ENCODE peak calls at places on chromosomes 16 and 17, in eight cellular contexts. X is tibial nerve, E is heart left ventricle, Q is uterus, A is gastrocnemius medialis, M is stomach, P is Peyer's patch, S is A549. L is an unnamed sample.

GRCh38 chr16:50603206-50604064 is 55.2 kb downstream of the NKD1 start:
- DNase-seq in X (no peak), E (no peak), Q (peak; percentile 80), A (no peak), M (no peak), P (no peak), S (no peak), L (no peak)

GRCh38 chr16:87538160-87538559 is 45.3 kb upstream of the ZCCHC14 start:
- DNase-seq in X (no peak), E (no peak), Q (no peak), A (no peak), M (no peak), P (no peak), S (no peak), L (no peak)

GRCh38 chr17:80983545-80983944 is 8.1 kb upstream of the CHMP6 start:
- DNase-seq in X (no peak), E (no peak), Q (no peak), A (no peak), M (no peak), P (no peak), S (no peak), L (no peak)

GRCh38 chr17:67156269-67157199 is 88.5 kb downstream of the HELZ start:
- DNase-seq in X (no peak), E (no peak), Q (no peak), A (no peak), M (no peak), P (no peak), S (no peak), L (no peak)

GRCh38 chr16:70696952-70697600 is 11.2 kb upstream of the MTSS2 start:
- DNase-seq in X (no peak), E (no peak), Q (no peak), A (no peak), M (peak; percentile 64), P (no peak), S (no peak), L (peak; percentile 63)

GRCh38 chr16:49857423-49858181 is 1.7 kb upstream of the ZNF423 start:
- DNase-seq in X (no peak), E (peak; percentile 55), Q (peak; percentile 57), A (no peak), M (peak; percentile 56), P (no peak), S (peak; percentile 75), L (peak; percentile 43)

GRCh38 chr17:67359960-67360817 is 6.2 kb downstream of the PSMD12 start:
- DNase-seq in X (no peak), E (no peak), Q (no peak), A (no peak), M (no peak), P (no peak), S (peak; percentile 60), L (no peak)

GRCh38 chr17:68089881-68090280 is 54.3 kb downstream of the KPNA2 start:
- DNase-seq in X (peak; percentile 23), E (peak; percentile 60), Q (no peak), A (no peak), M (peak; percentile 64), P (no peak), S (peak; percentile 55), L (peak; percentile 89)

GRCh38 chr16:15043344-15043743 is 12.5 kb downstream of the NTAN1 start:
- DNase-seq in X (no peak), E (no peak), Q (no peak), A (no peak), M (no peak), P (no peak), S (no peak), L (no peak)

GRCh38 chr17:83189013-83189672 is 109.7 kb downstream of the METRNL start:
- DNase-seq in X (peak; percentile 5), E (no peak), Q (no peak), A (peak; percentile 1), M (no peak), P (no peak), S (no peak), L (peak; percentile 2)

GRCh38 chr17:39400547-39401411 is 647 bp downstream of the FBXL20 start:
- DNase-seq in X (peak; percentile 10), E (no peak), Q (no peak), A (no peak), M (peak; percentile 27), P (no peak), S (no peak), L (peak; percentile 21)

GRCh38 chr17:39402890-39403605 is 1.6 kb upstream of the FBXL20 start:
- DNase-seq in X (no peak), E (no peak), Q (no peak), A (no peak), M (no peak), P (no peak), S (no peak), L (peak; percentile 7)

GRCh38 chr17:39402279-39402889 is 958 bp upstream of the FBXL20 start:
- DNase-seq in X (peak; percentile 93), E (peak; percentile 93), Q (peak; percentile 91), A (peak; percentile 88), M (peak; percentile 93), P (peak; percentile 94), S (peak; percentile 97), L (peak; percentile 93)

GRCh38 chr17:39399792-39400191 is 1.6 kb downstream of the FBXL20 start:
- DNase-seq in X (no peak), E (no peak), Q (no peak), A (no peak), M (no peak), P (no peak), S (no peak), L (no peak)

GRCh38 chr17:39401412-39402278 is at the start of gene FBXL20:
- DNase-seq in X (peak; percentile 94), E (peak; percentile 96), Q (peak; percentile 94), A (peak; percentile 94), M (peak; percentile 96), P (peak; percentile 91), S (peak; percentile 91), L (peak; percentile 96)
- TF ChIP-seq POLR2A in X (peak; percentile 86), E (peak; percentile 67), Q (peak; percentile 87), A (peak; percentile 99), M (no peak), P (peak; percentile 72), S (peak; percentile 34), L (peak; percentile 66)

GRCh38 chr17:40613755-40614154 is 33.9 kb downstream of the SMARCE1 start:
- DNase-seq in X (no peak), E (no peak), Q (no peak), A (no peak), M (no peak), P (no peak), S (no peak), L (no peak)

GRCh38 chr17:40615989-40616476 is 31.6 kb downstream of the SMARCE1 start:
- DNase-seq in X (no peak), E (no peak), Q (no peak), A (no peak), M (no peak), P (no peak), S (no peak), L (no peak)

GRCh38 chr17:40614431-40615294 is 33.0 kb downstream of the SMARCE1 start:
- DNase-seq in X (no peak), E (no peak), Q (no peak), A (no peak), M (no peak), P (peak; percentile 47), S (no peak), L (no peak)

GRCh38 chr17:40616592-40616991 is 31.0 kb downstream of the SMARCE1 start:
- DNase-seq in X (no peak), E (no peak), Q (no peak), A (no peak), M (no peak), P (no peak), S (no peak), L (no peak)

GRCh38 chr17:40615295-40615988 is 32.2 kb downstream of the SMARCE1 start:
- DNase-seq in X (no peak), E (no peak), Q (peak; percentile 55), A (no peak), M (peak; percentile 57), P (peak; percentile 65), S (peak; percentile 84), L (peak; percentile 57)
- TF ChIP-seq CTCF in X (peak; percentile 25), E (peak; percentile 7), Q (peak; percentile 45), A (peak; percentile 25), M (no peak), P (peak; percentile 61), S (peak; percentile 93), L (peak; percentile 14)

GRCh38 chr16:2962334-2963073 is 1.6 kb upstream of the KREMEN2 start:
- DNase-seq in X (no peak), E (no peak), Q (no peak), A (no peak), M (no peak), P (no peak), S (no peak), L (no peak)

GRCh38 chr16:2966043-2966802 is 2.1 kb downstream of the KREMEN2 start:
- DNase-seq in X (no peak), E (peak; percentile 6), Q (no peak), A (no peak), M (no peak), P (no peak), S (no peak), L (no peak)

GRCh38 chr16:2963074-2963610 is 933 bp upstream of the KREMEN2 start:
- DNase-seq in X (no peak), E (no peak), Q (no peak), A (no peak), M (no peak), P (no peak), S (no peak), L (no peak)

GRCh38 chr16:2964416-2965223 is 545 bp downstream of the KREMEN2 start:
- DNase-seq in X (no peak), E (peak; percentile 7), Q (no peak), A (no peak), M (peak; percentile 39), P (peak; percentile 68), S (peak; percentile 84), L (peak; percentile 23)

GRCh38 chr16:2963611-2964415 is at the start of gene KREMEN2:
- DNase-seq in X (no peak), E (no peak), Q (no peak), A (no peak), M (no peak), P (peak; percentile 41), S (peak; percentile 85), L (no peak)
- H3K4me3 ChIP-seq in X (no peak within 1 kb of the TSS), E (peak within 1 kb of the TSS; percentile 19), Q (no peak within 1 kb of the TSS), A (peak within 1 kb of the TSS; percentile 41), M (peak within 1 kb of the TSS; percentile 30), P (peak within 1 kb of the TSS; percentile 43), S (peak within 1 kb of the TSS; percentile 51), L (peak within 1 kb of the TSS; percentile 17)

GRCh38 chr17:78709119-78709681 is 72.9 kb downstream of the CYTH1 start:
- DNase-seq in X (no peak), E (no peak), Q (no peak), A (no peak), M (peak; percentile 21), P (no peak), S (no peak), L (peak; percentile 87)
- TF ChIP-seq POLR2A in X (no peak), E (no peak), Q (no peak), A (no peak), M (no peak), P (no peak), S (no peak), L (no peak)

L was measured in thyroid gland.